ENCODE peak calls at places on chromosomes 13 and 19, in four cellular contexts. W is K562, L is HepG2, H is H1. R is an unnamed sample.

GRCh38 chr13:104315606-104316005 is 1249.4 kb upstream of the SLC10A2 start:
- DNase-seq in W (no peak), L (peak), H (no peak), R (peak)

GRCh38 chr19:46723023-46723461 is 6.1 kb upstream of the PRKD2 start:
- DNase-seq in L (no peak), W (no peak), H (no peak), R (no peak)

GRCh38 chr13:106555631-106556328 is 12.2 kb downstream of the ARGLU1 start:
- DNase-seq in W (no peak), H (no peak), L (no peak), R (no peak)

GRCh38 chr13:28349901-28350654 is 144.8 kb downstream of the FLT1 start:
- DNase-seq in W (no peak), L (no peak), H (no peak), R (no peak)

GRCh38 chr13:54301085-54301484 is 1272.5 kb downstream of the OLFM4 start:
- DNase-seq in L (no peak), H (no peak), W (no peak), R (no peak)

GRCh38 chr19:48819366-48819816 is 8.6 kb upstream of the BCAT2 start:
- DNase-seq in H (no peak), L (no peak), W (peak), R (peak)

GRCh38 chr13:114194853-114195252 is 15.8 kb downstream of the CFAP97D2 start:
- DNase-seq in L (no peak), W (no peak), H (no peak), R (no peak)

GRCh38 chr13:43874512-43875092 is 4.9 kb downstream of the CCDC122 start:
- DNase-seq in W (peak), L (no peak), H (no peak), R (no peak)

GRCh38 chr13:110444226-110444653 is 117.3 kb downstream of the RAB20 start:
- DNase-seq in W (no peak), L (no peak), H (no peak), R (no peak)

GRCh38 chr13:73464758-73465628 is 406.2 kb downstream of the KLF5 start:
- DNase-seq in H (no peak), W (peak), L (no peak), R (no peak)
- TF ChIP-seq EP300 in H (no peak), W (peak), L (no peak), R (no peak)

DNA sequence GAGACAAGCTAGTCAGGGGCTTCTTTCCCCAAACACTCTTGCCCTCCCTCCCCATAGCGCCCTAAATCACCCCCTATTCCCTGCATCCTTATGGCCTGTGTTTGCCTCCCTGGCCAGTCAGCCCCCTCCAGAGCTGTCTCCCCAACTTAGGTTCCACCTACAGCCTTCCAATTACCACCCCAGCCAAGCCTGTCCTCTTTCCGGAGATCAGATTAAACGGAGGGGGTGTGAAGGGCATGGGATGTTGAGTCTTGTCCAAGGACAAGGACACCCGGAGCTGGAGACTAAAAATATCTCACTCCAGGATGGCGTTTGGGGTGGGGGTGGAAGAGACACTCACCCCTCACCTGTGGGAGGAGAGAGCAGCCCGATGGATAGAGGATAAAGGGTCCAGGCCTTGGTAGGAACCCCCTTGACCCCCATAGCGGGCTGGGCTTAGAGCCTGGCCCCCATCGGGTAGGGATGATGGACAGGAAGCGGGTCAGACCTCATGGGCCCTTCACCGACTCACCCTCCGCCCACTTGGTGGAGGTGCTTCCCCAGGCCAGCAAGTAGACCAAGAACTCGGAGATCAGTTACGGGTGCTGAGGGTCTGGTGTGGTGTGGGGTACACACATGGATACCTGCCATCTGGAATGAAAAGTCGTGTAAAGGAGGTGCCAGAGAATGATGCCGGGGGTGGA is 6.0 kb downstream of the ZNF865 start:
- DNase-seq in H (no peak), L (no peak), W (no peak), R (no peak)
- TF ChIP-seq RNF2 in H (no peak), L (no peak), W (no peak), R (no peak)

DNA sequence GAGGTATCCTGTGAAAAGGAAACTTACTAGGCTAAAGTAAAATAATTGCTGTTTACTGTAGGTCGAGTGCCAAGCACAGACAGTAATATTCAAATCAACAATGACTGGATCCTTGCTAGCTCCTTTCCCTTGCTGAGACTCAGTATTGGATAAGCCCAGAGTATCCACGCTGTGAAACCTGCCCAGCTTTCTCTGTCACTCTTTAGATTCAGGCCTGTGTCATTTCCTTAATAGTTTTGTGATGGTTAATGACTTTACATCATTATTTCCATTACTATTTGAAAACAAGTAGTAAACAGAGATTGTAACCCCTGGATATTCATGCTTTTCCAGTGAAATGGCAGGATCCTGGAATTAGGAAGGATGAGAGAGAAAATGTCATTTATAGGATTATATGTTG is 110.7 kb downstream of the LRCH1 start:
- DNase-seq in W (no peak), L (no peak), H (no peak), R (no peak)
- TF ChIP-seq EP300 in W (no peak), L (no peak), H (no peak), R (no peak)

GRCh38 chr19:30696514-30696913 is 324.3 kb downstream of the ZNF536 start:
- DNase-seq in W (peak), L (no peak), H (peak), R (peak)

GRCh38 chr19:30693179-30693578 is 321.0 kb downstream of the ZNF536 start:
- DNase-seq in L (no peak), H (no peak), W (no peak), R (no peak)

GRCh38 chr19:30694156-30694555 is 322.0 kb downstream of the ZNF536 start:
- DNase-seq in H (no peak), W (no peak), L (no peak), R (no peak)

GRCh38 chr19:30692517-30692870 is 320.3 kb downstream of the ZNF536 start:
- DNase-seq in W (no peak), L (no peak), H (no peak), R (no peak)

GRCh38 chr19:30695171-30695875 is 323.1 kb downstream of the ZNF536 start:
- DNase-seq in L (no peak), H (peak), W (peak), R (no peak)
- TF ChIP-seq RNF2 in L (no peak), H (no peak), W (no peak), R (no peak)

GRCh38 chr13:64538711-64539110 is 2691.4 kb downstream of the PCDH9 start:
- DNase-seq in W (no peak), H (no peak), L (no peak), R (no peak)
- TF ChIP-seq EP300 in W (no peak), H (no peak), L (no peak), R (no peak)

DNA sequence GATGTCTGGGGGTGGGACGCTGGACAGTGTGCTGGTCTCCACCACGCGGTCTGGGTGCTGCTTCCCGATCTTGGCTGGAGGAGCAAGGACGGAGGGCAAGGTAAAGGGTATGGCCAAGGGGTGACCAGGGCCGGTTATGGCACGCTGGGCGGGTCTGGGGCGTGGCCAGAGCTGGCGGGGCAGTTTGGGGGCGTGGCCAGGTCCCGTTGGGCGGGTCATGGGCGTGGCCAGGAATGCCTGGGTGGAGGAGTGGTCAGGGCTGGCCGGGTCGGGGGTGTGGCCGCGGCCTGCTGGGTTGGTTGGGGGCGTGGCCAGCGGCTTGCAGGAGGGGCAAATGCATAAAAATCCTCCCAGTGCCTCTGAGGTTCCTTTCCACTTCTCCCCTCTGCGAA is 19.2 kb downstream of the GPX4 start:
- DNase-seq in W (peak), H (peak), L (peak), R (no peak)
- TF ChIP-seq RNF2 in W (no peak), H (no peak), L (no peak), R (no peak)

DNA sequence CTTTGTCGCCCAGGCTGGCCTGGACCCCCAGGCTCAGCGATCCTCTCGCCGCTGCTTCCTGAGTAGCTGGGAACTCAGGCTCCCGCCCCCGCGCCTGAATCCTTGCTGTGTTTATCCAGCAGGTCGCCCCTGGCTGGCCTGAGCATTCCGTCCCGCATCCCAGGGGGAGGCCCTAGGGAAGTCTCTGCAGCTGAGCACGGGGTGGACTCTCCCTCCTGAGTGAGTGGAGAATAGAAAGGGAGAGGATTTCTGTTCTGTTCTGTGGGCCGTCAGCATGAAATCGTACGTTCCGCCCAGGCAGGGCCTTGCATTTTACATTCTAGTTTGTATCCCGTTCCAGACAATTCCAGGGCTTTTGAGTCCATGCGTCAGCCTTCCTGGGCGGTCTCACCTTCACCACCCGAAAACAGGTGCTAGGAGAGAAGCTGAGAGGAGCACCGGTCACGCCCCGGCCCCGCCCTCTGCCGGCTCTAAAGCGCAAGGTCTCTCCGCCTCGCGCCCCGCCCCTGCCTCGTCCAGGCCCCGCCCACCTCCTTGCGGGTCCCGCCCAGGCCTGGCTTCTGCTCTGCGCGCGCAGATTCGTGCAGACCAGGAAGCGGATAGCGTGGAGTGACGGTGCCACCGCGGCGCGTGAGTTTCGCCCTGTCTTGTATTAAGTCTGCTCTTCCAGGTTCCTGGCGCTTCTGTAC is at the start of gene ZNF761:
- DNase-seq in L (peak), H (peak), W (peak), R (peak)
- TF ChIP-seq EP300 in L (no peak), H (no peak), W (no peak), R (no peak)